ENCODE peak calls at places on chromosomes 5 and 9, in nine cellular contexts. Y is tibial nerve, E is AG09309, A is ovary, Q is OCI-LY7, K is activated T-cell treated with anti-CD3 and anti-CD28 coated beads for 1 hour, V is cardiac fibroblast, Z is COLO829, B is H54. X is an unnamed sample.

GRCh38 chr5:181245427-181246275 is 1.9 kb upstream of the RACK1 start:
- DNase-seq in V (no peak), A (no peak), E (no peak), Y (no peak), B (no peak), K (no peak), Z (no peak), Q (peak), X (no peak)

GRCh38 chr5:16074358-16074757 is 105.2 kb downstream of the MARCHF11 start:
- DNase-seq in B (no peak), K (no peak), Z (no peak), A (no peak), E (no peak), V (no peak), Q (no peak), Y (no peak), X (no peak)

GRCh38 chr5:150489358-150490295 is 18.3 kb upstream of the NDST1 start:
- DNase-seq in A (no peak), Y (no peak), V (no peak), K (no peak), B (no peak), Q (peak), Z (no peak), E (no peak), X (no peak)

GRCh38 chr5:18752317-18752716 is 1118.1 kb downstream of the TAF11L14 start:
- DNase-seq in Y (no peak), E (no peak), B (no peak), Q (no peak), Z (no peak), K (no peak), V (no peak), A (no peak), X (no peak)

GRCh38 chr9:109780453-109781033 is 545 bp downstream of the PALM2AKAP2 start:
- DNase-seq in B (peak), E (no peak), Y (no peak), K (no peak), Z (no peak), V (no peak), A (no peak), Q (no peak), X (no peak)

GRCh38 chr5:121144764-121145163 is 680.7 kb downstream of the PRR16 start:
- DNase-seq in Z (peak), E (peak), K (no peak), V (peak), Q (no peak), Y (no peak), A (no peak), B (no peak), X (no peak)

GRCh38 chr9:125696106-125696647 is 10.8 kb downstream of the MAPKAP1 start:
- DNase-seq in Z (no peak), Q (no peak), K (no peak), B (no peak), Y (no peak), A (no peak), E (no peak), V (no peak), X (no peak)

GRCh38 chr5:114435885-114436299 is 74.0 kb downstream of the KCNN2 start:
- DNase-seq in B (no peak), Z (no peak), Q (no peak), Y (no peak), A (no peak), K (no peak), V (no peak), E (no peak), X (no peak)

GRCh38 chr9:23826120-23826629 is at the start of gene ELAVL2:
- DNase-seq in V (peak), K (no peak), Q (no peak), B (peak), Z (peak), Y (peak), E (peak), A (peak), X (no peak)

GRCh38 chr9:13568851-13569618 is 289.5 kb upstream of the MPDZ start:
- DNase-seq in E (no peak), Z (no peak), V (no peak), A (no peak), Q (no peak), K (no peak), B (no peak), Y (no peak), X (no peak)

GRCh38 chr9:84990416-84990815 is 320.9 kb downstream of the NTRK2 start:
- DNase-seq in Q (no peak), K (no peak), B (no peak), Y (no peak), V (peak), A (no peak), Z (peak), E (no peak), X (no peak)

X was measured in HS-27A.